ENCODE peak calls at places on chromosomes 12 and 14, in nine cellular contexts. I is H9, D is hepatocyte, K is endothelial cell of umbilical vein, V is upper lobe of left lung, Q is IMR-90, T is A549, B is AG04450, N is right lobe of liver. C is an unnamed sample.

GRCh38 chr12:91414147-91414546 is 231.5 kb upstream of the DCN start:
- DNase-seq in I (no peak), D (no peak), K (no peak), V (no peak), Q (no peak), T (no peak), B (no peak), N (no peak), C (no peak)

GRCh38 chr12:122749569-122750332 is 2.9 kb upstream of the DENR start:
- DNase-seq in I (peak; percentile 82), D (no peak), K (no peak), V (no peak), Q (no peak), T (peak; percentile 64), B (no peak), N (no peak), C (no peak)

GRCh38 chr14:33393895-33394405 is 455.3 kb downstream of the NPAS3 start:
- DNase-seq in I (no peak), D (no peak), K (no peak), V (no peak), Q (no peak), T (no peak), B (no peak), N (no peak), C (no peak)

GRCh38 chr14:32399920-32400319 is 70.8 kb downstream of the AKAP6 start:
- DNase-seq in I (no peak), D (no peak), K (no peak), V (no peak), Q (no peak), T (no peak), B (no peak), N (no peak), C (no peak)

GRCh38 chr14:36665887-36666415 is 4.3 kb downstream of the PAX9 start:
- DNase-seq in I (peak; percentile 31), D (no peak), K (no peak), V (no peak), Q (no peak), T (no peak), B (no peak), N (no peak), C (no peak)

GRCh38 chr12:76790564-76791552 is 26.9 kb downstream of the ZDHHC17 start:
- DNase-seq in I (no peak), D (peak; percentile 41), K (peak; percentile 46), V (no peak), Q (peak; percentile 37), T (peak; percentile 21), B (no peak), N (no peak), C (no peak)

GRCh38 chr12:105534068-105534467 is 203.6 kb downstream of the C12orf75 start:
- DNase-seq in I (no peak), D (no peak), K (no peak), V (no peak), Q (no peak), T (no peak), B (no peak), N (no peak), C (no peak)

GRCh38 chr12:67048371-67048770 is 220.8 kb upstream of the CAND1 start:
- DNase-seq in I (no peak), D (no peak), K (no peak), V (no peak), Q (no peak), T (no peak), B (no peak), N (no peak), C (no peak)

GRCh38 chr14:105336477-105337287 is 22.1 kb downstream of the PACS2 start:
- DNase-seq in I (no peak), D (no peak), K (no peak), V (no peak), Q (no peak), T (no peak), B (no peak), N (peak; percentile 50), C (no peak)

GRCh38 chr14:105338392-105338791 is 23.8 kb downstream of the PACS2 start:
- DNase-seq in I (no peak), D (no peak), K (no peak), V (no peak), Q (no peak), T (no peak), B (no peak), N (peak; percentile 52), C (no peak)

GRCh38 chr14:105335735-105336476 is 21.4 kb downstream of the PACS2 start:
- DNase-seq in I (no peak), D (no peak), K (no peak), V (no peak), Q (no peak), T (no peak), B (no peak), N (peak; percentile 64), C (peak; percentile 68)

GRCh38 chr14:105337966-105338365 is 23.4 kb downstream of the PACS2 start:
- DNase-seq in I (no peak), D (no peak), K (peak; percentile 37), V (no peak), Q (no peak), T (no peak), B (no peak), N (peak; percentile 82), C (peak; percentile 69)

DNA sequence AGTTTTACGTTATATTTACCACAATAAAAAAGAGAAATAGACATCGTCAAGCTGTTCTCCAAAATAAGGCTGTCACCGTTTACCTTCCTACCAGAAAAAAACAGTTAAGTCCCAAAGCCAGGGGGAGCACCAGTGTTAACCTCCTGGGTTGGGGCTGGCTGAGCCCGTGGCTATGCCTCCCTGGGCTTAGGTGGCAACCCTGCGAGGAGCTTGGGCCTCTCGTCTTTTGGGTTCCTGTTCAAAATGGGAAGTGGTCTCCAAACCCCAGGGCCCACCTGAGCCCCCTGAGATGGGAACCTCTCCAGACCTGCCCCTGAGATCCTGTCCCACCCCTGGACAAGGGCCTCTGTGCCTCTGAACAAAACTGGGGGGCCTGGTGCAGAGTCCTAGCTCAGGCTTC is 22.9 kb downstream of the PACS2 start:
- DNase-seq in I (no peak), D (no peak), K (no peak), V (no peak), Q (no peak), T (no peak), B (no peak), N (peak; percentile 21), C (no peak)
- H3K27ac ChIP-seq in I (no peak overlapping the region), D (no peak overlapping the region), K (no peak overlapping the region), V (peak overlapping the region; percentile 46), Q (no peak overlapping the region), T (no peak overlapping the region), B (no peak overlapping the region), N (peak overlapping the region; percentile 24), C (peak overlapping the region; percentile 97)

GRCh38 chr12:116713529-116713928 is 24.3 kb downstream of the SPRING1 start:
- DNase-seq in I (no peak), D (no peak), K (no peak), V (no peak), Q (no peak), T (no peak), B (no peak), N (no peak), C (no peak)
- H3K27ac ChIP-seq in I (no peak overlapping the region), D (no peak overlapping the region), K (no peak overlapping the region), V (no peak overlapping the region), Q (no peak overlapping the region), T (no peak overlapping the region), B (no peak overlapping the region), N (no peak overlapping the region), C (no peak overlapping the region)

GRCh38 chr12:70577283-70577634 is 60.0 kb downstream of the PTPRB start:
- DNase-seq in I (no peak), D (no peak), K (no peak), V (no peak), Q (no peak), T (no peak), B (no peak), N (no peak), C (no peak)

GRCh38 chr12:70571705-70572269 is 65.4 kb downstream of the PTPRB start:
- DNase-seq in I (no peak), D (no peak), K (no peak), V (no peak), Q (peak; percentile 7), T (no peak), B (no peak), N (no peak), C (no peak)

GRCh38 chr12:70571029-70571428 is 66.2 kb downstream of the PTPRB start:
- DNase-seq in I (no peak), D (no peak), K (no peak), V (no peak), Q (no peak), T (no peak), B (no peak), N (no peak), C (no peak)

GRCh38 chr12:70581199-70581598 is 56.0 kb downstream of the PTPRB start:
- DNase-seq in I (no peak), D (no peak), K (no peak), V (no peak), Q (no peak), T (no peak), B (no peak), N (no peak), C (no peak)

DNA sequence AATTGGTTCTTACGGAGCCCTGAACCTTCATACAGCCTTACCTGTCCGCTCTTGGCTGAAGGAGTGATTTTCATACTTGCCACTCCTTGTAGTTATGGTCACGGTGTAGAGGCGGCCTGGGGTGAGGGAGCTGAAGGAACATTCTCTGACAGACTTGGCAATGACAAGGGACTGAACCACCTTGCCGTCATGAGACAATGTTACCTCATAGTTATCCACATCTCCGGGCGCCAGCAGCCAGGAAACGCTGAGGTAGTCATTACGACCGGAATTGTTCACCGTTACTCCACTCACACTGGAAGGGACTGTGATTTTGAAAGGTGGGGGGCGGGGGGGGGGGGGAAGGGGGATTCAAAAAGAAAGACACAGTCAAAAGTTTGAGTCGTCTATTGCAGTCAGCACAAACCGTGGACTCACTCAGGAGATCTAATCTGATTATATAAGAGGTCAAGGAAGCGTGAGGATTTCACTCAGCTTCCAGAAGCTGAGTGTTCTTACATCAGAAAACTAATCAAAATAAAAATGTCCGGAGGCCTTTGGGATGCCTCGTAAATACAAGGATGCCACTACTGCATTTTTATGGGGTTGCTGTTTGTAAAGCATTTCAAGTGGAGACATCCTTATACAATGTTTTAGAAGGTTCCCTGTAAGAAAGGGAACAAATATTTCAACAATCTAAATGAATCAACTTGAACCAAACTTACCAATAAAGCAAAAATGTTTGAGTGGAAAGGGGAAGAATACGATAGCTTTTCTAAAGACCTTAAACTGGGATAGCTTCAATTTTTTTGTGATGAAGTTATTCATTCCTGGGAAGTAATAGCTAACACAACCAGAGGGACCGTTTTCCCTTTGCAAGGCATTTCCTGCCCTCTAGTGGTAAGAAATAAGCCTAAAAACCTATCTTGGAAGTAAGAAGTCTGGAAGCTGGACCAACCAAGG is 60.6 kb downstream of the PTPRB start:
- DNase-seq in I (no peak), D (peak; percentile 82), K (peak; percentile 68), V (no peak), Q (peak; percentile 85), T (peak; percentile 51), B (peak; percentile 50), N (no peak), C (no peak)
- H3K27ac ChIP-seq in I (no peak overlapping the region), D (no peak overlapping the region), K (peak overlapping the region; percentile 35), V (peak overlapping the region; percentile 7), Q (no peak overlapping the region), T (no peak overlapping the region), B (no peak overlapping the region), N (no peak overlapping the region), C (peak overlapping the region; percentile 61)

DNA sequence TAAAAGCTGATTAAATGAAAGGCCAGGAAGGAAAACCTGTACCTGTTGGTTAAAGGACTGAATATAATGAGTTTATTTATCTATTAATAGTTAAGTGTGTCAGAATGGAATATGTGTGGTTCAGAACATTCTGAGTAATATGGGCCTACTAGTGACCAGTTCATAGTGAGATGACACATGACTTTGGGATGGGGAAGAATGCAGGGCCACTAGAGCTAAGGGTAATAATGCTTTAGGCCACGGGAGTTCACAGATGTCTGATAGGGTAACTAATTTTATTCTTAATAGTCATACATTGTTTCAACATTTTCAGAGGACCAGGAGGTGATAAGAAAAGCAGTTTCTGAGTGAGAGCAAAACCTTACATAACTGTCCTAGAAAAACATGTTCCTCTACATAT is 247.8 kb upstream of the OR4E1 start:
- DNase-seq in I (no peak), D (no peak), K (no peak), V (no peak), Q (no peak), T (no peak), B (no peak), N (no peak), C (no peak)
- H3K27ac ChIP-seq in I (no peak overlapping the region), D (no peak overlapping the region), K (no peak overlapping the region), V (no peak overlapping the region), Q (no peak overlapping the region), T (no peak overlapping the region), B (no peak overlapping the region), N (no peak overlapping the region), C (no peak overlapping the region)

C was measured in substantia nigra.